ENCODE peak calls at places on chromosomes 3 and 15, in four cellular contexts. V is T-helper 1 cell, F is GM12865, T is IMR-90. B is an unnamed sample.
A peak's percentile ranks its signal among the peaks of the same experiment; 100 is the strongest.

GRCh38 chr3:195897081-195897852 is 11.1 kb downstream of the TNK2 start:
- DNase-seq in V (no peak), F (no peak), T (peak; percentile 74), B (no peak)

GRCh38 chr3:183518446-183519185 is 36.9 kb downstream of the KLHL6 start:
- DNase-seq in V (no peak), F (peak; percentile 28), T (no peak), B (peak; percentile 46)

GRCh38 chr3:106007512-106007911 is 138.7 kb upstream of the CBLB start:
- DNase-seq in V (no peak), F (no peak), T (no peak), B (no peak)

GRCh38 chr15:62141643-62142588 is 23.2 kb downstream of the C2CD4B start:
- DNase-seq in V (no peak), F (no peak), T (no peak), B (no peak)

GRCh38 chr3:66466606-66467270 is 34.1 kb downstream of the LRIG1 start:
- DNase-seq in V (no peak), F (no peak), T (no peak), B (no peak)

GRCh38 chr3:193869221-193870201 is 266.4 kb upstream of the HES1 start:
- DNase-seq in V (no peak), F (no peak), T (peak; percentile 91), B (no peak)

GRCh38 chr3:144129536-144130214 is 158.1 kb downstream of the DIPK2A start:
- DNase-seq in V (no peak), F (peak; percentile 26), T (no peak), B (no peak)

GRCh38 chr3:41026394-41027177 is 172.7 kb upstream of the CTNNB1 start:
- DNase-seq in V (no peak), F (no peak), T (peak; percentile 65), B (no peak)

GRCh38 chr3:187044871-187045552 is 94.3 kb downstream of the RPL39L start:
- DNase-seq in V (no peak), F (no peak), T (no peak), B (no peak)

GRCh38 chr3:65633018-65633417 is 405.7 kb downstream of the MAGI1 start:
- DNase-seq in V (no peak), F (no peak), T (no peak), B (no peak)

GRCh38 chr15:63708141-63708772 is 111.1 kb downstream of the FBXL22 start:
- DNase-seq in V (no peak), F (no peak), T (no peak), B (peak; percentile 2)

GRCh38 chr3:187568171-187568570 is 102.0 kb downstream of the SST start:
- DNase-seq in V (no peak), F (no peak), T (no peak), B (no peak)

GRCh38 chr3:129673012-129673411 is 66.5 kb upstream of the PLXND1 start:
- DNase-seq in V (no peak), F (no peak), T (no peak), B (no peak)

GRCh38 chr15:98955980-98956723 is 51.4 kb downstream of the PGPEP1L start:
- DNase-seq in V (no peak), F (peak; percentile 39), T (no peak), B (no peak)

GRCh38 chr3:110625126-110625798 is 446.4 kb upstream of the NECTIN3 start:
- DNase-seq in V (no peak), F (no peak), T (no peak), B (no peak)

GRCh38 chr3:129602730-129603560 is 3.5 kb downstream of the PLXND1 start:
- DNase-seq in V (no peak), F (no peak), T (peak; percentile 95), B (no peak)

GRCh38 chr15:39887832-39888231 is 32.2 kb downstream of the GPR176 start:
- DNase-seq in V (no peak), F (peak; percentile 18), T (peak; percentile 50), B (peak; percentile 8)

GRCh38 chr3:102200126-102200525 is 234.7 kb upstream of the ZPLD1 start:
- DNase-seq in V (no peak), F (no peak), T (peak; percentile 89), B (no peak)

GRCh38 chr3:102034639-102035038 is 185.3 kb downstream of the NFKBIZ start:
- DNase-seq in V (no peak), F (peak; percentile 60), T (no peak), B (no peak)

GRCh38 chr3:186165331-186165730 is 56.4 kb upstream of the ETV5 start:
- DNase-seq in V (no peak), F (no peak), T (no peak), B (no peak)

GRCh38 chr3:46947981-46948791 is 28.4 kb downstream of the CCDC12 start:
- DNase-seq in V (peak; percentile 48), F (peak; percentile 26), T (peak; percentile 52), B (no peak)

GRCh38 chr3:154428369-154429206 is 1.4 kb downstream of the GPR149 start:
- DNase-seq in V (no peak), F (no peak), T (no peak), B (no peak)

GRCh38 chr3:51953445-51953844 is 1.7 kb upstream of the GPR62 start:
- DNase-seq in V (no peak), F (no peak), T (peak; percentile 91), B (no peak)

GRCh38 chr15:83108266-83109219 is 1.1 kb downstream of the TM6SF1 start:
- DNase-seq in V (no peak), F (peak; percentile 83), T (peak; percentile 52), B (peak; percentile 93)

GRCh38 chr3:139448104-139448503 is 28.2 kb downstream of the RBP2 start:
- DNase-seq in V (no peak), F (no peak), T (no peak), B (no peak)

GRCh38 chr15:40290540-40291087 is 7.8 kb upstream of the ANKRD63 start:
- DNase-seq in V (no peak), F (no peak), T (no peak), B (no peak)

GRCh38 chr15:47293763-47294162 is 423.5 kb upstream of the SEMA6D start:
- DNase-seq in V (no peak), F (no peak), T (peak; percentile 95), B (no peak)

GRCh38 chr3:170714151-170714550 is 128.3 kb upstream of the SLC7A14 start:
- DNase-seq in V (no peak), F (no peak), T (peak; percentile 82), B (no peak)

GRCh38 chr3:89964347-89964746 is 856.9 kb downstream of the EPHA3 start:
- DNase-seq in V (no peak), F (no peak), T (peak; percentile 4), B (no peak)

GRCh38 chr15:81133782-81134461 is at the start of gene CFAP161:
- DNase-seq in V (no peak), F (no peak), T (peak; percentile 69), B (no peak)

GRCh38 chr3:14793126-14793857 is 25.5 kb upstream of the FGD5 start:
- DNase-seq in V (no peak), F (no peak), T (no peak), B (no peak)

GRCh38 chr15:58182460-58183163 is 44.4 kb downstream of the AQP9 start:
- DNase-seq in V (no peak), F (peak; percentile 55), T (peak; percentile 41), B (peak; percentile 14)

GRCh38 chr15:82298520-82298919 is 35.9 kb downstream of the SAXO2 start:
- DNase-seq in V (no peak), F (peak; percentile 47), T (no peak), B (no peak)

GRCh38 chr3:107969994-107970896 is 120.6 kb downstream of the CD47 start:
- DNase-seq in V (no peak), F (no peak), T (peak; percentile 16), B (no peak)

GRCh38 chr15:40743466-40743865 is 11.6 kb downstream of the RMDN3 start:
- DNase-seq in V (no peak), F (no peak), T (no peak), B (no peak)

GRCh38 chr3:37726445-37727000 is 135.2 kb upstream of the CTDSPL start:
- DNase-seq in V (no peak), F (no peak), T (no peak), B (no peak)

GRCh38 chr15:40807888-40808194 is 568 bp upstream of the DNAJC17 start:
- DNase-seq in V (no peak), F (no peak), T (peak; percentile 40), B (no peak)

GRCh38 chr3:100183608-100184125 is 69.4 kb upstream of the FILIP1L start:
- DNase-seq in V (no peak), F (no peak), T (no peak), B (no peak)

B was measured in OCI-LY7.